ENCODE peak calls at places on chromosomes 7 and 10, in seven cellular contexts. P is iris pigment epithelial cell; M is NCI-H1092 treated with DMSO at 0.1 percent for 48 hours; E is effector CD8-positive, alpha-beta T cell; R is mucosa of gallbladder; J is stimulated activated CD4-positive, alpha-beta T cell treated with anti-CD3 and anti-CD28 coated beads, Interleukin-2, amount 100 ng/mL, for 48 hours; L is bronchial epithelial cell. Z is an unnamed sample.

GRCh38 chr7:101622609-101623178 is 6.4 kb downstream of the MYL10 start:
- DNase-seq in P (no peak), M (no peak), L (no peak), J (no peak), E (no peak), R (no peak), Z (no peak)

GRCh38 chr7:27661776-27662489 is 750 bp downstream of the HIBADH start:
- DNase-seq in L (no peak), R (no peak), P (peak; percentile 38), E (peak; percentile 12), M (peak; percentile 71), J (peak; percentile 7), Z (no peak)

GRCh38 chr10:83373659-83374058 is 765.6 kb upstream of the GHITM start:
- DNase-seq in E (no peak), R (peak; percentile 12), J (no peak), L (peak; percentile 26), M (no peak), P (peak; percentile 2), Z (peak; percentile 11)

GRCh38 chr10:69801094-69801433 is 642 bp upstream of the COL13A1 start:
- DNase-seq in M (no peak), R (peak; percentile 39), P (peak; percentile 54), J (peak; percentile 35), E (no peak), L (peak; percentile 61), Z (peak; percentile 73)

GRCh38 chr7:139602143-139602722 is 78.7 kb downstream of the CLEC2L start:
- DNase-seq in P (peak; percentile 43), J (no peak), E (no peak), M (peak; percentile 52), R (no peak), L (peak; percentile 47), Z (no peak)

GRCh38 chr7:22251284-22251683 is 105.7 kb downstream of the RAPGEF5 start:
- DNase-seq in J (no peak), P (no peak), E (no peak), R (no peak), M (peak; percentile 55), L (no peak), Z (no peak)

GRCh38 chr7:79050592-79050991 is 402.9 kb downstream of the MAGI2 start:
- DNase-seq in R (no peak), E (no peak), M (no peak), P (peak; percentile 77), L (peak; percentile 68), J (no peak), Z (no peak)

GRCh38 chr7:3201937-3202715 is 98.9 kb upstream of the SDK1 start:
- DNase-seq in M (no peak), E (no peak), R (no peak), L (no peak), J (no peak), P (no peak), Z (no peak)

GRCh38 chr10:114681542-114681941 is 23.5 kb upstream of the ABLIM1 start:
- DNase-seq in J (no peak), L (peak; percentile 68), R (peak; percentile 11), E (no peak), P (peak; percentile 42), M (peak; percentile 52), Z (no peak)

GRCh38 chr10:76150886-76151288 is 719.5 kb downstream of the LRMDA start:
- DNase-seq in E (no peak), M (no peak), P (no peak), J (no peak), L (peak; percentile 3), R (no peak), Z (no peak)

GRCh38 chr10:8331896-8332729 is 277.6 kb downstream of the GATA3 start:
- DNase-seq in R (peak; percentile 64), M (peak; percentile 14), L (peak; percentile 30), E (peak; percentile 68), J (peak; percentile 65), P (peak; percentile 38), Z (peak; percentile 16)

GRCh38 chr10:112811741-112812551 is 138.1 kb upstream of the TCF7L2 start:
- DNase-seq in E (no peak), L (peak; percentile 95), P (peak; percentile 96), R (peak; percentile 75), J (no peak), M (no peak), Z (peak; percentile 43)

GRCh38 chr7:158702944-158703343 is 1.7 kb downstream of the NCAPG2 start:
- DNase-seq in E (no peak), P (no peak), R (no peak), J (no peak), L (no peak), M (no peak), Z (no peak)

GRCh38 chr10:112361951-112362770 is 11.8 kb upstream of the ACSL5 start:
- DNase-seq in L (peak; percentile 42), P (peak; percentile 27), J (no peak), R (peak; percentile 33), M (no peak), E (no peak), Z (no peak)

GRCh38 chr7:142934056-142934455 is 510 bp upstream of the TRPV5 start:
- DNase-seq in L (no peak), R (no peak), J (no peak), M (no peak), P (no peak), E (no peak), Z (no peak)

GRCh38 chr10:23344251-23344841 is at the start of gene C10orf67:
- DNase-seq in R (no peak), P (peak; percentile 73), J (no peak), E (no peak), L (no peak), M (peak; percentile 16), Z (no peak)

GRCh38 chr10:3248526-3249255 is 76.1 kb upstream of the PITRM1 start:
- DNase-seq in R (peak; percentile 26), J (no peak), L (peak; percentile 95), M (no peak), P (peak; percentile 93), E (no peak), Z (no peak)

GRCh38 chr10:42979730-42980467 is 97.0 kb upstream of the RET start:
- DNase-seq in M (peak; percentile 38), E (no peak), J (no peak), P (no peak), L (no peak), R (no peak), Z (no peak)

GRCh38 chr7:99827040-99827778 is 604 bp upstream of the CYP3A43 start:
- DNase-seq in E (no peak), P (no peak), J (no peak), M (no peak), R (no peak), L (no peak), Z (no peak)

GRCh38 chr10:115219203-115219602 is 126.0 kb downstream of the ATRNL1 start:
- DNase-seq in E (no peak), J (no peak), M (no peak), L (no peak), P (no peak), R (no peak), Z (no peak)

GRCh38 chr7:142436601-142437000 is 178.7 kb upstream of the PRSS58 start:
- DNase-seq in E (no peak), P (peak; percentile 44), R (no peak), J (no peak), L (no peak), M (no peak), Z (no peak)

GRCh38 chr7:111647881-111648280 is 85.6 kb upstream of the IMMP2L start:
- DNase-seq in M (no peak), L (no peak), E (no peak), P (no peak), J (no peak), R (no peak), Z (no peak)

GRCh38 chr10:1175956-1176565 is 119.9 kb downstream of the WDR37 start:
- DNase-seq in E (no peak), L (no peak), R (no peak), M (no peak), P (no peak), J (no peak), Z (no peak)

GRCh38 chr7:34949356-34949755 is 87.9 kb downstream of the DPY19L1 start:
- DNase-seq in E (no peak), P (peak; percentile 26), J (no peak), R (no peak), L (no peak), M (no peak), Z (no peak)

GRCh38 chr10:71486465-71487114 is 89.9 kb downstream of the CDH23 start:
- DNase-seq in J (peak; percentile 47), L (peak; percentile 22), M (peak; percentile 19), E (no peak), R (peak; percentile 51), P (peak; percentile 38), Z (peak; percentile 71)

GRCh38 chr10:58976254-58976653 is 200.2 kb upstream of the PHYHIPL start:
- DNase-seq in M (no peak), R (no peak), L (no peak), P (no peak), J (no peak), E (no peak), Z (no peak)

GRCh38 chr10:12782537-12782936 is 219.0 kb downstream of the CCDC3 start:
- DNase-seq in J (peak; percentile 36), R (no peak), P (peak; percentile 7), L (peak; percentile 30), M (no peak), E (no peak), Z (no peak)

GRCh38 chr7:157158400-157158799 is 19.7 kb downstream of the UBE3C start:
- DNase-seq in R (no peak), L (peak; percentile 78), P (no peak), E (no peak), M (no peak), J (no peak), Z (no peak)

GRCh38 chr7:101545441-101546190 is 83.5 kb downstream of the MYL10 start:
- DNase-seq in M (no peak), R (no peak), J (no peak), L (no peak), P (no peak), E (no peak), Z (no peak)

GRCh38 chr7:50921114-50921513 is 138.4 kb upstream of the GRB10 start:
- DNase-seq in L (peak; percentile 61), R (peak; percentile 38), P (no peak), E (no peak), M (no peak), J (no peak), Z (no peak)

GRCh38 chr7:66847879-66848810 is 72.9 kb upstream of the TMEM248 start:
- DNase-seq in M (no peak), J (no peak), P (peak; percentile 94), R (no peak), L (peak; percentile 92), E (no peak), Z (no peak)

Z was measured in iPS DF 6.9.